ENCODE peak calls at places on chromosome 5, in five cellular contexts. U, G, P, I and F are unnamed samples.

GRCh38 chr5:68432682-68433081 is 217.1 kb downstream of the PIK3R1 start:
- DNase-seq in U (no peak), G (no peak), I (no peak), P (no peak), F (no peak)

GRCh38 chr5:33092719-33093118 is 348.0 kb upstream of the TARS1 start:
- DNase-seq in I (no peak), U (no peak), P (no peak), G (no peak), F (no peak)

GRCh38 chr5:126519637-126520592 is 75.1 kb downstream of the ALDH7A1 start:
- DNase-seq in G (peak; percentile 28), I (peak; percentile 40), U (no peak), P (no peak), F (peak; percentile 69)

GRCh38 chr5:78345485-78345884 is 14.9 kb upstream of the SCAMP1 start:
- DNase-seq in P (no peak), I (peak; percentile 68), U (no peak), G (no peak), F (no peak)

GRCh38 chr5:39148983-39149534 is 70.3 kb downstream of the FYB1 start:
- DNase-seq in I (peak; percentile 24), G (no peak), U (no peak), P (no peak), F (no peak)

GRCh38 chr5:33611882-33612281 is 171.1 kb downstream of the TARS1 start:
- DNase-seq in P (no peak), U (no peak), I (peak; percentile 85), G (no peak), F (no peak)

GRCh38 chr5:178225174-178225573 is 7.4 kb downstream of the PHYKPL start:
- DNase-seq in P (no peak), I (no peak), U (no peak), G (no peak), F (no peak)

GRCh38 chr5:67725591-67725990 is 490.0 kb upstream of the PIK3R1 start:
- DNase-seq in I (no peak), G (no peak), P (no peak), U (no peak), F (no peak)

GRCh38 chr5:31889131-31889561 is 250.2 kb downstream of the PDZD2 start:
- DNase-seq in U (no peak), G (no peak), P (no peak), I (no peak), F (no peak)

GRCh38 chr5:168106008-168106761 is 185.3 kb upstream of the WWC1 start:
- DNase-seq in P (no peak), G (no peak), U (no peak), I (peak; percentile 20), F (no peak)

GRCh38 chr5:22372376-22372775 is 480.8 kb downstream of the CDH12 start:
- DNase-seq in G (no peak), U (no peak), P (no peak), I (peak; percentile 92), F (no peak)

GRCh38 chr5:79924936-79925893 is 65.8 kb downstream of the MTX3 start:
- DNase-seq in U (no peak), G (no peak), P (no peak), I (peak; percentile 41), F (no peak)

GRCh38 chr5:59039296-59040006 is 456.6 kb downstream of the RAB3C start:
- DNase-seq in I (peak; percentile 76), U (peak; percentile 47), P (peak; percentile 65), G (peak; percentile 75), F (peak; percentile 92)

GRCh38 chr5:122774519-122774860 is 390 bp upstream of the SNX2 start:
- DNase-seq in P (no peak), G (no peak), U (no peak), I (no peak), F (no peak)

GRCh38 chr5:149240354-149240998 is 31.2 kb upstream of the AFAP1L1 start:
- DNase-seq in I (no peak), U (peak; percentile 14), P (no peak), G (peak; percentile 35), F (peak; percentile 38)

GRCh38 chr5:14399054-14399657 is 182.4 kb upstream of the OTULINL start:
- DNase-seq in U (no peak), G (peak; percentile 39), P (no peak), I (peak; percentile 74), F (no peak)

GRCh38 chr5:76402251-76402879 is 720 bp upstream of the IQGAP2 start:
- DNase-seq in G (peak; percentile 53), P (peak; percentile 62), I (no peak), U (no peak), F (peak; percentile 33)

GRCh38 chr5:34571380-34572041 is 84.6 kb upstream of the RAI14 start:
- DNase-seq in G (no peak), P (no peak), U (no peak), I (peak; percentile 87), F (no peak)

GRCh38 chr5:160298189-160298588 is 14.2 kb downstream of the CCNJL start:
- DNase-seq in I (no peak), G (no peak), P (no peak), U (no peak), F (no peak)

GRCh38 chr5:14267166-14267838 is 124.2 kb downstream of the TRIO start:
- DNase-seq in I (no peak), U (no peak), G (no peak), P (no peak), F (no peak)

GRCh38 chr5:121108725-121109124 is 644.6 kb downstream of the PRR16 start:
- DNase-seq in U (no peak), I (no peak), G (no peak), P (no peak), F (peak; percentile 30)

GRCh38 chr5:122493091-122493775 is 181.2 kb downstream of the SNCAIP start:
- DNase-seq in I (no peak), G (no peak), U (no peak), P (no peak), F (peak; percentile 91)

GRCh38 chr5:177455036-177455660 is 8.5 kb downstream of the PRR7 start:
- DNase-seq in G (peak; percentile 92), U (no peak), I (peak; percentile 57), P (peak; percentile 88), F (peak; percentile 92)

GRCh38 chr5:31097851-31098250 is 95.6 kb upstream of the CDH6 start:
- DNase-seq in I (no peak), U (no peak), P (no peak), G (no peak), F (no peak)

GRCh38 chr5:143111799-143112198 is 291.7 kb downstream of the NR3C1 start:
- DNase-seq in P (no peak), I (no peak), G (no peak), U (no peak), F (no peak)

DNA sequence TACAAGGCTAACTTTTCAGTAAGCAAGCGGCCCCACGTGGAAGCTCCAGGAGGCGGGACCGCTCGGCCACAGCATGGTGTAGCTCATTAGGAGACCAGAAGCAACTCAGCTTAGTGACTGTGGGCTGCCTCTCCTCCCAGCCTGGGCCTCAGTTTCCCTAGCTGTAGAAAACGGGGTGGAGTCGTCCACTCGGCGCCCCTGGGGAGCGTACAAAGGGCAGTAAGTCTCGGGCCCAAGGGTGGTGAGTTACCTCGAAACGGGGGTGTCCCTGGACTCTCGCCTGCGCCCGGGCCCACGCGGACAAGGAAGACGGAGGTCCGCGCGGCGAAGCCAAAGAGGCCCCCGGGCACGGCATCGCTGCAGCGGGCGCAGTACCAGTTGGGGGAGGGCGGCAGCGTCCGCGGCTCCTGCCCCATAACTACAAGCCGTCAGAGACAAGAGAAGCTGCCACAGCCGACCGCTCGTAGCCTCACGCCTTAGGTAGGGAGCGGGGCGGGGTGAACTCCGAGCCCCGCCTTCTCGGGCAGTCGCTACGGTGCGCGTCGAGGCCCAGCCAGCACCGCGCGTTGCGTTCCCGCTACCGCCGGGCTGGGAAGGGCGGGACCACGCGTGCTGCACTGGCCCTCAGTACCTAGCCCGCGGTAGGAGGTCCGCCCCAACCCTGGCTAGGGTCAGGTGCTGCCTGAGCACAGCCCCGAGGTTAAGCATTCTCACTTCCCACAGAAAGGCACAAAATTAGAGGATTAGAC is at the start of gene GEMIN5:
- DNase-seq in U (peak; percentile 10), P (peak; percentile 93), I (peak; percentile 78), G (peak; percentile 91), F (peak; percentile 94)
- H3K27ac ChIP-seq in U (peak within 1 kb of the TSS; percentile 77), P (peak within 1 kb of the TSS; percentile 72), I (peak within 1 kb of the TSS; percentile 80), G (peak within 1 kb of the TSS; percentile 43), F (peak within 1 kb of the TSS; percentile 26)

GRCh38 chr5:124663101-124663506 is 83.3 kb downstream of the ZNF608 start:
- DNase-seq in I (no peak), G (no peak), U (no peak), P (no peak), F (no peak)
- H3K4me1 ChIP-seq in I (peaks cover 27% of the 10 kb centered on the region), G (peaks cover 30% of the 10 kb centered on the region), U (peaks cover 64% of the 10 kb centered on the region), P (peaks cover 25% of the 10 kb centered on the region), F (peaks cover 16% of the 10 kb centered on the region)

GRCh38 chr5:146588806-146589355 is 72.9 kb upstream of the GPR151 start:
- DNase-seq in I (no peak), G (no peak), P (no peak), U (no peak), F (no peak)

GRCh38 chr5:146588331-146588730 is 72.3 kb upstream of the GPR151 start:
- DNase-seq in U (no peak), P (no peak), I (no peak), G (no peak), F (no peak)

GRCh38 chr5:146586752-146587151 is 70.8 kb upstream of the GPR151 start:
- DNase-seq in I (no peak), U (no peak), G (no peak), P (no peak), F (no peak)

GRCh38 chr5:146582015-146582414 is 66.0 kb upstream of the GPR151 start:
- DNase-seq in P (no peak), I (no peak), U (no peak), G (no peak), F (no peak)

GRCh38 chr5:146584750-146585149 is 68.8 kb upstream of the GPR151 start:
- DNase-seq in I (no peak), G (no peak), P (no peak), U (no peak), F (no peak)
- H3K27me3 ChIP-seq in I (no peaks in the 10 kb centered on the region), G (no peaks in the 10 kb centered on the region), P (no peaks in the 10 kb centered on the region), U (no peaks in the 10 kb centered on the region), F (no peaks in the 10 kb centered on the region)

DNA sequence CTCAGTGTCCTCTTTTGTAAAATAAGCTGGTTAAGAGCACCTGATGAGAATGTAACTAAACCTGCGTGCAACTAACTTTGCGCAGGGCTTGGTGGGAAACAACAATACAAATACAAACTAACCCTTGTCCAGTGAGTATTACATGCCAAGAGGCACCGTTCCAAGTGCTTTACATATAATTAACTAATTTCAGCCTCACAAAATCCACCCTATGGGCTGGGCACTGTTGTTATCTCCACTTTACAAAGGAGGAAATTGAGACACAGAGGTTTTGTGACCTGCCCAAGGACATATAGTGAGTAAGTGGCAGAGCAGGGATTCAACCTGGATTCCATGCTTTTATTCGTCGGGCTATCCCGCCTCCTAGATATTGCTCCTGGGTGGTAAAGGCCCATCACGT is 26.2 kb upstream of the TNIP1 start:
- DNase-seq in U (no peak), P (no peak), G (peak; percentile 84), I (no peak), F (no peak)
- H3K27ac ChIP-seq in U (peak overlapping the region; percentile 29), P (peak overlapping the region; percentile 5), G (peak overlapping the region; percentile 72), I (no peak overlapping the region), F (no peak overlapping the region)

GRCh38 chr5:133995341-133995740 is 9.4 kb downstream of the VDAC1 start:
- DNase-seq in P (no peak), U (no peak), G (no peak), I (no peak), F (no peak)

GRCh38 chr5:133993563-133993962 is 11.2 kb downstream of the VDAC1 start:
- DNase-seq in G (no peak), U (no peak), P (no peak), I (no peak), F (no peak)

GRCh38 chr5:133995903-133996563 is 8.7 kb downstream of the VDAC1 start:
- DNase-seq in U (no peak), P (no peak), G (no peak), I (no peak), F (no peak)

GRCh38 chr5:133994297-133994989 is 10.3 kb downstream of the VDAC1 start:
- DNase-seq in P (no peak), U (no peak), I (no peak), G (no peak), F (no peak)

GRCh38 chr5:133994990-133995333 is 9.8 kb downstream of the VDAC1 start:
- DNase-seq in P (no peak), U (no peak), I (no peak), G (no peak), F (no peak)
- H3K4me1 ChIP-seq in P (peaks cover 15% of the 10 kb centered on the region), U (peaks cover 76% of the 10 kb centered on the region), I (peaks cover 36% of the 10 kb centered on the region), G (peaks cover 7% of the 10 kb centered on the region), F (peaks cover 41% of the 10 kb centered on the region)